ENCODE peak calls at places on chromosomes 3 and 15, in nine cellular contexts. Y, Q, W, G, C, V, S, J and A are unnamed samples.

GRCh38 chr3:149658444-149659172 is 783 bp upstream of the WWTR1 start:
- DNase-seq in Y (no peak), Q (peak; percentile 48), W (peak; percentile 63), G (peak; percentile 74), C (peak; percentile 42), V (peak; percentile 66), S (peak; percentile 81), J (peak; percentile 47), A (peak; percentile 59)

GRCh38 chr15:38593523-38593922 is 28.9 kb upstream of the RASGRP1 start:
- DNase-seq in Y (no peak), Q (no peak), W (no peak), G (no peak), C (no peak), V (no peak), S (no peak), J (no peak), A (no peak)

GRCh38 chr15:101320501-101321052 is 25.5 kb upstream of the SNRPA1 start:
- DNase-seq in Y (peak; percentile 54), Q (peak; percentile 74), W (peak; percentile 59), G (peak; percentile 9), C (no peak), V (peak; percentile 96), S (peak; percentile 60), J (no peak), A (peak; percentile 79)

GRCh38 chr15:68389936-68390790 is 41.8 kb downstream of the ITGA11 start:
- DNase-seq in Y (no peak), Q (peak; percentile 18), W (no peak), G (peak; percentile 80), C (no peak), V (peak; percentile 70), S (no peak), J (no peak), A (no peak)

GRCh38 chr15:39242345-39242744 is 338.5 kb upstream of the THBS1 start:
- DNase-seq in Y (no peak), Q (no peak), W (no peak), G (no peak), C (no peak), V (no peak), S (peak; percentile 38), J (no peak), A (no peak)

GRCh38 chr15:79041598-79042175 is 48.9 kb downstream of the RASGRF1 start:
- DNase-seq in Y (no peak), Q (no peak), W (no peak), G (no peak), C (no peak), V (no peak), S (no peak), J (no peak), A (no peak)

GRCh38 chr3:186286114-186286513 is 75.9 kb downstream of the DGKG start:
- DNase-seq in Y (no peak), Q (no peak), W (no peak), G (peak; percentile 33), C (no peak), V (no peak), S (no peak), J (no peak), A (no peak)

GRCh38 chr3:25889132-25889917 is 99.4 kb downstream of the OXSM start:
- DNase-seq in Y (no peak), Q (no peak), W (no peak), G (no peak), C (no peak), V (no peak), S (no peak), J (no peak), A (peak; percentile 10)

GRCh38 chr3:119559441-119559963 is at the start of gene CD80:
- DNase-seq in Y (peak; percentile 52), Q (peak; percentile 78), W (peak; percentile 45), G (peak; percentile 68), C (peak; percentile 82), V (peak; percentile 86), S (peak; percentile 32), J (no peak), A (peak; percentile 88)

GRCh38 chr3:37779289-37780152 is 82.2 kb upstream of the CTDSPL start:
- DNase-seq in Y (peak; percentile 39), Q (no peak), W (peak; percentile 39), G (peak; percentile 90), C (no peak), V (peak; percentile 73), S (peak; percentile 77), J (peak; percentile 16), A (peak; percentile 78)

GRCh38 chr3:82001276-82001953 is 240.0 kb upstream of the GBE1 start:
- DNase-seq in Y (no peak), Q (no peak), W (no peak), G (no peak), C (no peak), V (no peak), S (no peak), J (no peak), A (no peak)

GRCh38 chr15:29331071-29331470 is 61.4 kb upstream of the NSMCE3 start:
- DNase-seq in Y (no peak), Q (no peak), W (no peak), G (no peak), C (no peak), V (no peak), S (no peak), J (no peak), A (no peak)

GRCh38 chr3:57078366-57079220 is 18.1 kb downstream of the SPATA12 start:
- DNase-seq in Y (no peak), Q (peak; percentile 44), W (peak; percentile 43), G (peak; percentile 44), C (peak; percentile 43), V (peak; percentile 67), S (peak; percentile 55), J (no peak), A (peak; percentile 5)

GRCh38 chr15:99732711-99733267 is 448 bp downstream of the LYSMD4 start:
- DNase-seq in Y (no peak), Q (no peak), W (peak; percentile 27), G (peak; percentile 14), C (no peak), V (peak; percentile 27), S (peak; percentile 24), J (peak; percentile 10), A (no peak)

GRCh38 chr3:111989061-111989678 is 9.6 kb upstream of the TAGLN3 start:
- DNase-seq in Y (no peak), Q (no peak), W (no peak), G (peak; percentile 75), C (no peak), V (peak; percentile 48), S (peak; percentile 37), J (peak; percentile 60), A (peak; percentile 67)

GRCh38 chr15:25693321-25694237 is 169.5 kb downstream of the ATP10A start:
- DNase-seq in Y (no peak), Q (peak; percentile 66), W (peak; percentile 75), G (no peak), C (no peak), V (peak; percentile 43), S (peak; percentile 66), J (no peak), A (peak; percentile 10)

GRCh38 chr15:58852347-58852746 is 81.1 kb downstream of the SLTM start:
- DNase-seq in Y (no peak), Q (no peak), W (no peak), G (peak; percentile 9), C (no peak), V (no peak), S (no peak), J (no peak), A (peak; percentile 46)

GRCh38 chr15:69463182-69463756 is 10.7 kb downstream of the RPLP1 start:
- DNase-seq in Y (no peak), Q (no peak), W (no peak), G (no peak), C (no peak), V (no peak), S (no peak), J (no peak), A (no peak)

GRCh38 chr3:9067352-9067975 is 104.2 kb upstream of the RAD18 start:
- DNase-seq in Y (peak; percentile 42), Q (peak; percentile 43), W (peak; percentile 54), G (peak; percentile 79), C (no peak), V (peak; percentile 57), S (peak; percentile 69), J (peak; percentile 7), A (peak; percentile 78)

GRCh38 chr15:74775894-74776293 is 6.0 kb upstream of the CSK start:
- DNase-seq in Y (no peak), Q (no peak), W (no peak), G (no peak), C (no peak), V (no peak), S (no peak), J (no peak), A (no peak)

GRCh38 chr3:33119891-33120290 is 6.1 kb downstream of the CRTAP start:
- DNase-seq in Y (no peak), Q (no peak), W (no peak), G (no peak), C (no peak), V (no peak), S (no peak), J (no peak), A (no peak)

GRCh38 chr15:36905908-36906307 is 194.4 kb downstream of the MEIS2 start:
- DNase-seq in Y (no peak), Q (no peak), W (no peak), G (no peak), C (no peak), V (no peak), S (no peak), J (no peak), A (no peak)

GRCh38 chr3:107740992-107741896 is 218.5 kb downstream of the BBX start:
- DNase-seq in Y (no peak), Q (no peak), W (no peak), G (peak; percentile 55), C (no peak), V (peak; percentile 38), S (no peak), J (no peak), A (peak; percentile 57)

GRCh38 chr15:64029633-64030032 is 16.7 kb downstream of the DAPK2 start:
- DNase-seq in Y (no peak), Q (no peak), W (no peak), G (no peak), C (no peak), V (no peak), S (no peak), J (no peak), A (no peak)

GRCh38 chr15:69390575-69390974 is 23.6 kb upstream of the KIF23 start:
- DNase-seq in Y (no peak), Q (no peak), W (no peak), G (no peak), C (no peak), V (no peak), S (peak; percentile 71), J (no peak), A (no peak)

GRCh38 chr3:195169011-195169410 is 101.9 kb downstream of the XXYLT1 start:
- DNase-seq in Y (no peak), Q (no peak), W (no peak), G (no peak), C (no peak), V (no peak), S (no peak), J (no peak), A (no peak)

GRCh38 chr15:90099072-90099867 is 3.0 kb downstream of the IDH2 start:
- DNase-seq in Y (no peak), Q (peak; percentile 48), W (no peak), G (no peak), C (peak; percentile 63), V (no peak), S (no peak), J (no peak), A (no peak)

GRCh38 chr3:141796436-141797166 is 33.4 kb downstream of the GRK7 start:
- DNase-seq in Y (peak; percentile 82), Q (peak; percentile 83), W (no peak), G (no peak), C (peak; percentile 72), V (peak; percentile 89), S (no peak), J (no peak), A (peak; percentile 47)

GRCh38 chr3:117547956-117548550 is 838.5 kb downstream of the TUSC7 start:
- DNase-seq in Y (no peak), Q (no peak), W (no peak), G (no peak), C (no peak), V (no peak), S (peak; percentile 36), J (no peak), A (no peak)